ENCODE peak calls at places on chromosome 14, in four cellular contexts. L, N, C and H are unnamed samples.

GRCh38 chr14:81219821-81220487 is 805 bp downstream of the GTF2A1 start:
- DNase-seq in L (peak), N (peak), C (no peak), H (no peak)

GRCh38 chr14:93036652-93037341 is 78.9 kb downstream of the ITPK1 start:
- DNase-seq in L (no peak), N (no peak), C (no peak), H (no peak)

GRCh38 chr14:101380940-101381339 is 180.4 kb upstream of the DIO3 start:
- DNase-seq in L (no peak), N (no peak), C (no peak), H (no peak)

GRCh38 chr14:76564471-76565119 is 188.7 kb downstream of the ESRRB start:
- DNase-seq in L (no peak), N (no peak), C (no peak), H (no peak)

GRCh38 chr14:95058491-95058890 is 98.8 kb downstream of the DICER1 start:
- DNase-seq in L (no peak), N (no peak), C (no peak), H (no peak)

GRCh38 chr14:89288114-89288513 is 128.9 kb downstream of the FOXN3 start:
- DNase-seq in L (no peak), N (no peak), C (no peak), H (no peak)

GRCh38 chr14:82422186-82422585 is 888.5 kb upstream of the SEL1L start:
- DNase-seq in L (no peak), N (no peak), C (no peak), H (no peak)

GRCh38 chr14:34098045-34098984 is 147.4 kb upstream of the EGLN3 start:
- DNase-seq in L (peak), N (peak), C (peak), H (peak)

GRCh38 chr14:49306152-49306751 is 279.9 kb downstream of the RPS29 start:
- DNase-seq in L (peak), N (no peak), C (peak), H (no peak)

GRCh38 chr14:96303981-96304380 is 48.0 kb downstream of the BDKRB1 start:
- DNase-seq in L (no peak), N (no peak), C (no peak), H (no peak)

GRCh38 chr14:35319509-35319908 is 27.3 kb downstream of the PSMA6 start:
- DNase-seq in L (no peak), N (no peak), C (no peak), H (no peak)

GRCh38 chr14:60250318-60251035 is 1.5 kb downstream of the PPM1A start:
- DNase-seq in L (no peak), N (no peak), C (peak), H (no peak)

GRCh38 chr14:95770777-95771176 is 56.9 kb upstream of the TCL1A start:
- DNase-seq in L (no peak), N (no peak), C (no peak), H (no peak)

GRCh38 chr14:23443411-23443812 is 8.0 kb upstream of the MYH7 start:
- DNase-seq in L (no peak), N (no peak), C (no peak), H (no peak)

GRCh38 chr14:20802341-20803084 is at the start of gene RNASE1:
- DNase-seq in L (no peak), N (no peak), C (no peak), H (no peak)

GRCh38 chr14:72741836-72742681 is 151.8 kb downstream of the DPF3 start:
- DNase-seq in L (no peak), N (no peak), C (no peak), H (no peak)

GRCh38 chr14:99323603-99324185 is 51.7 kb upstream of the BCL11B start:
- DNase-seq in L (no peak), N (no peak), C (no peak), H (no peak)

GRCh38 chr14:66395300-66395699 is 90.9 kb upstream of the CCDC196 start:
- DNase-seq in L (no peak), N (no peak), C (no peak), H (no peak)
- TF ChIP-seq CTCF in L (no peak), N (no peak), C (no peak), H (no peak)

DNA sequence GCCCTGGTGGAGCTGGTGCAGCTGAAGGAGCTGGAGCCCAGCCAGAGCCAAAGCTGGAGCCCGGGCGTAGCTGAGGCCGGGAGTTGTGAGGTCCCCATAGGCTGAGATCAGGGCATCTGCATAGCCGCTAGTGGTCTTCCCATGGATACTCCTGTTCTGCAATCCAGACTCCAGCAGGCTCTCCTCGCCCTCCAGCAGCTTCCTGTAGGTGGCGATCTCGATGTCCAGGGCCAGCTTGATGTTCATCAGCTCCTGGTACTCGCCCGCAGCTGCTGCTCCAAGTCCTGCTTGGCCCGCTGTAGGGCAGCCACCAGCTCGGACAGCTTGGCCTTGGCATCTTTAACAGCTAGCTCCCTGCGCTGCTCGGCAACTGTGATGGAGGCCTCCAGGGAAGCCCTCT is 966.1 kb downstream of the FSCB start:
- DNase-seq in L (no peak), N (no peak), C (no peak), H (no peak)
- TF ChIP-seq CTCF in L (no peak), N (no peak), C (no peak), H (no peak)

GRCh38 chr14:103126873-103127304 is 3.6 kb downstream of the TNFAIP2 start:
- DNase-seq in L (no peak), N (no peak), C (no peak), H (no peak)
- TF ChIP-seq CTCF in L (no peak), N (no peak), C (no peak), H (no peak)

DNA sequence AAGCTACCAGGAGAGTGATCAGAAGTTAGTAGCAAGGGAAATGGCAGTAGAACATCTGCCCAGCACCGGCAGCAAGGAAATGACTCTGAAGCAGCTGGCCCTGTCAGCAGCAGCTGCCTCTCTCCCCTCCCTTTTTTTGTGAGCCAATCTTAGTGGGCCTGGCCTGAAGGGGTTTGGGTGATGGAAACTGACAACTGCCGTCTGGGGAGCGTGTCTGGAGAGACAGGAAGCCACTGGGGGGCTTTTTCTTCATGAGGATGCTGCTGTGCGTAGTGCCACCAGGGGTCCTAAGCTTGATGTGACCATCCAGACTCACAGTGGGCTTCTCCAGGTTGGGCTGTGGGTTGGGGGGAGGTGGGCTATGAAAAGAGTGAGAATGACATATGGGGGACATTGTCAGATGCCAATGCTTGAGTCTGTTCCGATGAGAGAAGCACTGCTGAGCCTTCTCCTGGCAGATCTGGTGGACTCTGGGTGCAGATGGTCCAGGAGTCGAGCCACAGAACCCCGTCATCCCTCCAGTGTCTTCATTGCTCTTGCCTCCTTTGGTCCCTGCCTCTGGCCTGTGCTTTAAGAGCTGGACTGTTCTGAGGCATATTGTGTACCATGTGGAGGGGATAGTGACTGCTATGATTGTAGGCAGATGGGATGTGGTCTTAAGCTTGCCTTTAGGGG is 87.6 kb upstream of the HIF1A start:
- DNase-seq in L (no peak), N (no peak), C (no peak), H (no peak)
- TF ChIP-seq CTCF in L (no peak), N (no peak), C (no peak), H (no peak)

GRCh38 chr14:106652494-106652893 is 1126.1 kb downstream of the TMEM121 start:
- DNase-seq in L (no peak), N (no peak), C (no peak), H (no peak)
- TF ChIP-seq CTCF in L (no peak), N (no peak), C (no peak), H (no peak)

GRCh38 chr14:70855486-70855885 is 46.2 kb upstream of the MAP3K9 start:
- DNase-seq in L (no peak), N (no peak), C (no peak), H (no peak)
- TF ChIP-seq CTCF in L (peak), N (no peak), C (no peak), H (no peak)

DNA sequence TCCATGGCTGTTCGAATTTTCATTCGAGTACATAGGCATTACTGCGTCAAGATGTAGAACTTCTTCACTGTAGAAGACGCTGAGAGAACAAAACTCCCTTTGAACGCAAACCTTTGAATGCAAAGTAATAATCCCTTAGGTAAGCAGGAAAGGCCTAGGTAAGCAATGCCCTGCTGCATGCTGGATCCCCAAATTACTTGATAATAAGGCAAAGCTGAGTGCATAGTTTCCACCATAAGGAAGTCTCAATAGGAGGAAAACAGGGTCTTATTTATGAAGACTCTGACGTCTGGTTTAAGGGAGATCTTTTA is 10.0 kb upstream of the RTRAF start:
- DNase-seq in L (no peak), N (no peak), C (no peak), H (no peak)
- TF ChIP-seq CTCF in L (peak), N (no peak), C (no peak), H (no peak)